ENCODE peak calls at places on chromosomes 4 and X, in five cellular contexts. B, D, A, L and S are unnamed samples.
A peak's percentile ranks its signal among the peaks of the same experiment; 100 is the strongest.

GRCh38 chr4:123361195-123361861 is 35.3 kb upstream of the SPRY1 start:
- DNase-seq in B (peak; percentile 86), D (no peak), A (peak; percentile 38), L (peak; percentile 31), S (no peak)

GRCh38 chr4:139530833-139531427 is 25.1 kb downstream of the SETD7 start:
- DNase-seq in B (peak; percentile 23), D (no peak), A (peak; percentile 51), L (peak; percentile 63), S (no peak)

GRCh38 chr4:77209012-77209411 is 52.0 kb downstream of the CCNG2 start:
- DNase-seq in B (no peak), D (no peak), A (no peak), L (no peak), S (no peak)

GRCh38 chr4:76694056-76694455 is 203.9 kb downstream of the SOWAHB start:
- DNase-seq in B (no peak), D (no peak), A (no peak), L (no peak), S (no peak)

GRCh38 chr4:48275247-48275646 is 5.6 kb upstream of the TEC start:
- DNase-seq in B (no peak), D (no peak), A (no peak), L (no peak), S (no peak)

GRCh38 chrX:86002076-86002896 is 45.1 kb downstream of the CHM start:
- DNase-seq in B (peak; percentile 67), D (no peak), A (no peak), L (peak; percentile 2), S (peak; percentile 68)

GRCh38 chr4:135777386-135777785 is 1575.8 kb upstream of the PABPC4L start:
- DNase-seq in B (no peak), D (no peak), A (no peak), L (no peak), S (no peak)

GRCh38 chrX:49840679-49841078 is 11.6 kb downstream of the PAGE4 start:
- DNase-seq in B (peak; percentile 28), D (peak; percentile 36), A (peak; percentile 76), L (peak; percentile 91), S (peak; percentile 71)

GRCh38 chr4:73731968-73732610 is 8.3 kb upstream of the CXCL8 start:
- DNase-seq in B (no peak), D (no peak), A (peak; percentile 35), L (peak; percentile 46), S (no peak)

GRCh38 chr4:7165874-7166201 is 26.5 kb upstream of the SORCS2 start:
- DNase-seq in B (no peak), D (no peak), A (no peak), L (no peak), S (peak; percentile 51)

GRCh38 chr4:77818077-77818666 is 996 bp downstream of the CNOT6L start:
- DNase-seq in B (peak; percentile 83), D (peak; percentile 68), A (peak; percentile 78), L (peak; percentile 80), S (peak; percentile 89)

GRCh38 chr4:89055157-89056080 is 1.6 kb downstream of the FAM13A start:
- DNase-seq in B (no peak), D (no peak), A (no peak), L (no peak), S (no peak)

GRCh38 chr4:89898304-89898716 is 3.7 kb downstream of the MMRN1 start:
- DNase-seq in B (no peak), D (no peak), A (no peak), L (peak; percentile 18), S (no peak)

GRCh38 chr4:37188100-37188499 is 56.4 kb upstream of the NWD2 start:
- DNase-seq in B (no peak), D (no peak), A (no peak), L (no peak), S (no peak)

GRCh38 chrX:96770315-96770714 is 85.7 kb downstream of the DIAPH2 start:
- DNase-seq in B (peak; percentile 8), D (no peak), A (no peak), L (no peak), S (no peak)

GRCh38 chr4:139177049-139177887 is at the start of gene ELF2:
- DNase-seq in B (peak; percentile 87), D (peak; percentile 94), A (peak; percentile 95), L (peak; percentile 95), S (peak; percentile 97)

GRCh38 chrX:42615161-42615563 is 162.8 kb downstream of the PPP1R2C start:
- DNase-seq in B (no peak), D (no peak), A (no peak), L (no peak), S (no peak)

GRCh38 chr4:170672571-170672970 is 582.8 kb upstream of the AADAT start:
- DNase-seq in B (peak; percentile 72), D (no peak), A (no peak), L (no peak), S (no peak)

GRCh38 chr4:70608324-70608723 is 16.3 kb downstream of the AMBN start:
- DNase-seq in B (no peak), D (no peak), A (no peak), L (no peak), S (no peak)

GRCh38 chrX:109943092-109943739 is 59.7 kb upstream of the TMEM164 start:
- DNase-seq in B (peak; percentile 28), D (no peak), A (no peak), L (no peak), S (no peak)

GRCh38 chr4:68591204-68591603 is 15.1 kb upstream of the UGT2B17 start:
- DNase-seq in B (peak; percentile 1), D (no peak), A (no peak), L (no peak), S (no peak)

GRCh38 chr4:89836897-89837384 is at the start of gene SNCA:
- DNase-seq in B (peak; percentile 69), D (peak; percentile 49), A (peak; percentile 51), L (peak; percentile 58), S (peak; percentile 81)

GRCh38 chr4:172686021-172686420 is 482.6 kb upstream of the GALNT7 start:
- DNase-seq in B (no peak), D (no peak), A (no peak), L (no peak), S (no peak)

GRCh38 chr4:102625232-102625930 is 124.2 kb downstream of the NFKB1 start:
- DNase-seq in B (no peak), D (peak; percentile 31), A (peak; percentile 45), L (peak; percentile 52), S (no peak)

GRCh38 chrX:662126-662525 is 31.5 kb downstream of the SHOX start:
- DNase-seq in B (no peak), D (no peak), A (no peak), L (no peak), S (no peak)

GRCh38 chr4:118879409-118879808 is 9.2 kb upstream of the SYNPO2 start:
- DNase-seq in B (no peak), D (no peak), A (no peak), L (no peak), S (no peak)

GRCh38 chr4:3582091-3582475 is 49.9 kb upstream of the LRPAP1 start:
- DNase-seq in B (no peak), D (no peak), A (no peak), L (no peak), S (no peak)

GRCh38 chr4:159319027-159319426 is 216.1 kb downstream of the RAPGEF2 start:
- DNase-seq in B (no peak), D (no peak), A (no peak), L (no peak), S (no peak)

GRCh38 chrX:136387951-136388502 is 87.3 kb downstream of the ADGRG4 start:
- DNase-seq in B (no peak), D (no peak), A (peak; percentile 16), L (no peak), S (no peak)

DNA sequence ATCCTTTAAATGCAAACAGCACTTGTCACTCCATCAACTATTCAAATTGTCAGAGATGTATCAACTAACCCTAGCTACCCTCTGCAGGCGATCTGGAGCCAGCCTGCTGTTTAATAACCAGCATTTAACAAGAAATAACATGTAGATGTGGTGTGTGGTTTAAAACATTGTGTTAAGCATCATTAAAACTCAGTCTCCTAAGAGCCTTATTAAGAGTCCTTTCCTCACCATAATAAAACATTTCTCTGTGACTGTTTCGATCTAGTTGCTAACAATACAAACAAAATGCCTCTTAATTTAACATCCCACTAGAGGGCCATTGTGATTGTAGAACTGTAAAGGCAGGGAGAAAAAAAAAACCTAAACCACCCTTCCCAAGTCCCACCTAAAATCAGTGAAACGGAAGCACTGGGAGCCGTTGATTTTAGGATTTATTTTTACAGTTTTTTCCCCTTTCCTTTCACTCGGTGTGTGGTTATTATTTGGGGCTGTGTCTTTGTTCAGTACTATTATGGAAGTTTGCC is 708.6 kb downstream of the C4orf33 start:
- DNase-seq in B (no peak), D (no peak), A (no peak), L (no peak), S (no peak)
- TF ChIP-seq CTCF in B (no peak), D (no peak), A (no peak), L (no peak), S (no peak)

GRCh38 chr4:147479376-147479775 is 1.5 kb upstream of the EDNRA start:
- DNase-seq in B (peak; percentile 55), D (no peak), A (no peak), L (no peak), S (no peak)
- H3K27ac ChIP-seq in B (no peak overlapping the region), D (peak overlapping the region; percentile 87), A (no peak overlapping the region), L (no peak overlapping the region), S (no peak overlapping the region)

DNA sequence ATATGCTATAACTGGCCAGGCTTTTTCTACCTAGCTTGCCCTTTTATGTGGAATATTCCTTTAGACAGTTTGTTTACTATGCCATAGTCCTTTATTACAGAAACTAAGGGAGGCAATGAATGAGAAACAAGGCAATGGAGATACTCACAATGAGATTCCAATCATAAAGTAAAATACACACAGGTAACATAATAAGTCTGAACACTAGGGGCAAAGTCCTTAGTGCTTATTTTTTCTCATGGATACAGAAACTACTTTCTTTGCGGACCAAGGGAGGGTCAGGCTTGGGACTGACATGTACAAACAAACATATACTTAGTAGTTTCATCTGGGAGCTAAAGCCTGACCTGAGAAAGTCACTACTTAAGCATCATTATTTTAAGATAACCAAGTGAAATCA is 16.0 kb upstream of the UGT8 start:
- DNase-seq in B (no peak), D (no peak), A (no peak), L (no peak), S (no peak)
- H3K9me3 ChIP-seq in B (no peaks in the 10 kb centered on the region), D (peaks cover 25% of the 10 kb centered on the region), A (no peaks in the 10 kb centered on the region), L (peaks cover 5% of the 10 kb centered on the region), S (no peaks in the 10 kb centered on the region)

DNA sequence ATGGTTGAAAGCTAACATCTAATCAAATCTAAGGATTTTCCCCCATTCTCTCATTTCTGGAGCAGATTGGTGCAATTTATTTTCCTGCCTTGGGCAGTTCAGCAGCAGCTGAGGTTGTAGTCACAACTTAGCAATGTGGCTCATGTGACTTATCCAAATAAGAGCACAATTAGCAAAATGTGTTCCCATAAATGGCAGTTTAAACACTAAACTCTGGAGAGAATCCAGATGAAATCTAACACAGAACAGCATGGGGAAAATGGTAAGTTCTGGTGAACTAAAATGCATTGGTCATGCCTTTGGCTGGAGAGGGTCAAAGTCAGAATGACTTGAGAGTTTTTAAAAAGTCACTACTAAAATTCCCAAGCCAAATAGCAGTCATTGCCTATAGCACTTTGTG is 422.6 kb upstream of the DIPK2B start:
- DNase-seq in B (peak; percentile 93), D (no peak), A (no peak), L (no peak), S (no peak)
- TF ChIP-seq CTCF in B (no peak), D (no peak), A (no peak), L (no peak), S (no peak)